ENCODE peak calls at places on chromosomes 7 and 10, in nine cellular contexts. One of them, this sample, is unnamed. For H3K4me1, the result is how much of the 10 kb centered on the place peaks cover.

GRCh38 chr10:113941140-113941539 is 86.7 kb downstream of the NHLRC2 start:
- DNase-seq in ovary: no peak
- DNase-seq in body of pancreas: no peak
- DNase-seq in thyroid gland: no peak
- DNase-seq in esophagus muscularis mucosa: peak
- DNase-seq in sigmoid colon: no peak
- DNase-seq in A549: no peak
- DNase-seq in IMR-90: no peak
- DNase-seq in adrenal gland: no peak
- DNase-seq in this sample: no peak

GRCh38 chr10:2150315-2150714 is 413.0 kb upstream of the ADARB2 start:
- DNase-seq in ovary: no peak
- DNase-seq in body of pancreas: no peak
- DNase-seq in thyroid gland: no peak
- DNase-seq in esophagus muscularis mucosa: no peak
- DNase-seq in sigmoid colon: no peak
- DNase-seq in A549: no peak
- DNase-seq in IMR-90: no peak
- DNase-seq in adrenal gland: no peak
- DNase-seq in this sample: no peak

GRCh38 chr10:14093735-14094484 is 236.8 kb downstream of the FRMD4A start:
- DNase-seq in ovary: no peak
- DNase-seq in body of pancreas: no peak
- DNase-seq in thyroid gland: no peak
- DNase-seq in esophagus muscularis mucosa: no peak
- DNase-seq in sigmoid colon: no peak
- DNase-seq in A549: peak
- DNase-seq in IMR-90: peak
- DNase-seq in adrenal gland: no peak
- DNase-seq in this sample: no peak

GRCh38 chr10:14560274-14560673 is 214.4 kb downstream of the FAM107B start:
- DNase-seq in ovary: no peak
- DNase-seq in body of pancreas: peak
- DNase-seq in thyroid gland: peak
- DNase-seq in esophagus muscularis mucosa: no peak
- DNase-seq in sigmoid colon: no peak
- DNase-seq in A549: peak
- DNase-seq in IMR-90: peak
- DNase-seq in adrenal gland: no peak
- DNase-seq in this sample: no peak

GRCh38 chr10:116679351-116679750 is 58.6 kb downstream of the PNLIPRP2 start:
- DNase-seq in ovary: no peak
- DNase-seq in body of pancreas: no peak
- DNase-seq in thyroid gland: no peak
- DNase-seq in esophagus muscularis mucosa: no peak
- DNase-seq in sigmoid colon: no peak
- DNase-seq in A549: no peak
- DNase-seq in IMR-90: no peak
- DNase-seq in adrenal gland: no peak
- DNase-seq in this sample: no peak

GRCh38 chr10:27256299-27256698 is 15.7 kb upstream of the ACBD5 start:
- DNase-seq in ovary: no peak
- DNase-seq in body of pancreas: no peak
- DNase-seq in thyroid gland: no peak
- DNase-seq in esophagus muscularis mucosa: no peak
- DNase-seq in sigmoid colon: no peak
- DNase-seq in A549: no peak
- DNase-seq in IMR-90: no peak
- DNase-seq in adrenal gland: no peak
- DNase-seq in this sample: no peak

GRCh38 chr10:84098667-84099066 is 40.6 kb upstream of the GHITM start:
- DNase-seq in ovary: no peak
- DNase-seq in body of pancreas: no peak
- DNase-seq in thyroid gland: no peak
- DNase-seq in esophagus muscularis mucosa: no peak
- DNase-seq in sigmoid colon: no peak
- DNase-seq in A549: no peak
- DNase-seq in IMR-90: no peak
- DNase-seq in adrenal gland: no peak
- DNase-seq in this sample: no peak

GRCh38 chr7:157397751-157398691 is 61.2 kb downstream of the DNAJB6 start:
- DNase-seq in ovary: peak
- DNase-seq in body of pancreas: peak
- DNase-seq in thyroid gland: peak
- DNase-seq in esophagus muscularis mucosa: no peak
- DNase-seq in sigmoid colon: peak
- DNase-seq in A549: peak
- DNase-seq in IMR-90: peak
- DNase-seq in adrenal gland: no peak
- DNase-seq in this sample: peak

GRCh38 chr7:92691578-92691977 is 101.4 kb upstream of the FAM133B start:
- DNase-seq in ovary: no peak
- DNase-seq in body of pancreas: peak
- DNase-seq in thyroid gland: no peak
- DNase-seq in esophagus muscularis mucosa: no peak
- DNase-seq in sigmoid colon: no peak
- DNase-seq in A549: peak
- DNase-seq in IMR-90: peak
- DNase-seq in adrenal gland: no peak
- DNase-seq in this sample: no peak

GRCh38 chr7:17070117-17070750 is 188.5 kb upstream of the AGR3 start:
- DNase-seq in ovary: no peak
- DNase-seq in body of pancreas: no peak
- DNase-seq in thyroid gland: no peak
- DNase-seq in esophagus muscularis mucosa: no peak
- DNase-seq in sigmoid colon: no peak
- DNase-seq in A549: no peak
- DNase-seq in IMR-90: no peak
- DNase-seq in adrenal gland: no peak
- DNase-seq in this sample: no peak

GRCh38 chr7:18974803-18975202 is 142.6 kb downstream of the TWIST1 start:
- DNase-seq in ovary: no peak
- DNase-seq in body of pancreas: no peak
- DNase-seq in thyroid gland: no peak
- DNase-seq in esophagus muscularis mucosa: no peak
- DNase-seq in sigmoid colon: no peak
- DNase-seq in A549: peak
- DNase-seq in IMR-90: peak
- DNase-seq in adrenal gland: no peak
- DNase-seq in this sample: no peak

GRCh38 chr10:132239126-132240031 is 52.6 kb downstream of the DPYSL4 start:
- DNase-seq in ovary: no peak
- DNase-seq in body of pancreas: peak
- DNase-seq in thyroid gland: no peak
- DNase-seq in esophagus muscularis mucosa: no peak
- DNase-seq in sigmoid colon: no peak
- DNase-seq in A549: no peak
- DNase-seq in IMR-90: peak
- DNase-seq in adrenal gland: no peak
- DNase-seq in this sample: peak

GRCh38 chr10:44312401-44312800 is 72.5 kb downstream of the CXCL12 start:
- DNase-seq in ovary: no peak
- DNase-seq in body of pancreas: no peak
- DNase-seq in thyroid gland: peak
- DNase-seq in esophagus muscularis mucosa: no peak
- DNase-seq in sigmoid colon: no peak
- DNase-seq in A549: no peak
- DNase-seq in IMR-90: no peak
- DNase-seq in adrenal gland: no peak
- DNase-seq in this sample: no peak

GRCh38 chr10:44313706-44314307 is 71.1 kb downstream of the CXCL12 start:
- DNase-seq in ovary: no peak
- DNase-seq in body of pancreas: no peak
- DNase-seq in thyroid gland: peak
- DNase-seq in esophagus muscularis mucosa: peak
- DNase-seq in sigmoid colon: no peak
- DNase-seq in A549: no peak
- DNase-seq in IMR-90: no peak
- DNase-seq in adrenal gland: no peak
- DNase-seq in this sample: no peak

GRCh38 chr10:44316922-44317215 is 68.0 kb downstream of the CXCL12 start:
- DNase-seq in ovary: no peak
- DNase-seq in body of pancreas: no peak
- DNase-seq in thyroid gland: no peak
- DNase-seq in esophagus muscularis mucosa: no peak
- DNase-seq in sigmoid colon: no peak
- DNase-seq in A549: no peak
- DNase-seq in IMR-90: no peak
- DNase-seq in adrenal gland: no peak
- DNase-seq in this sample: no peak

GRCh38 chr10:44316187-44316921 is 68.5 kb downstream of the CXCL12 start:
- DNase-seq in ovary: no peak
- DNase-seq in body of pancreas: peak
- DNase-seq in thyroid gland: no peak
- DNase-seq in esophagus muscularis mucosa: no peak
- DNase-seq in sigmoid colon: no peak
- DNase-seq in A549: peak
- DNase-seq in IMR-90: no peak
- DNase-seq in adrenal gland: no peak
- DNase-seq in this sample: no peak

GRCh38 chr10:44314802-44315460 is 70.0 kb downstream of the CXCL12 start:
- DNase-seq in ovary: no peak
- DNase-seq in body of pancreas: no peak
- DNase-seq in thyroid gland: no peak
- DNase-seq in esophagus muscularis mucosa: no peak
- DNase-seq in sigmoid colon: no peak
- DNase-seq in A549: no peak
- DNase-seq in IMR-90: no peak
- DNase-seq in adrenal gland: no peak
- DNase-seq in this sample: no peak
- H3K4me1 ChIP-seq in ovary: under half
- H3K4me1 ChIP-seq in body of pancreas: under half
- H3K4me1 ChIP-seq in thyroid gland: under half
- H3K4me1 ChIP-seq in esophagus muscularis mucosa: under half
- H3K4me1 ChIP-seq in sigmoid colon: under half
- H3K4me1 ChIP-seq in A549: under half
- H3K4me1 ChIP-seq in IMR-90: under half
- H3K4me1 ChIP-seq in adrenal gland: under half
- H3K4me1 ChIP-seq in this sample: under half

DNA sequence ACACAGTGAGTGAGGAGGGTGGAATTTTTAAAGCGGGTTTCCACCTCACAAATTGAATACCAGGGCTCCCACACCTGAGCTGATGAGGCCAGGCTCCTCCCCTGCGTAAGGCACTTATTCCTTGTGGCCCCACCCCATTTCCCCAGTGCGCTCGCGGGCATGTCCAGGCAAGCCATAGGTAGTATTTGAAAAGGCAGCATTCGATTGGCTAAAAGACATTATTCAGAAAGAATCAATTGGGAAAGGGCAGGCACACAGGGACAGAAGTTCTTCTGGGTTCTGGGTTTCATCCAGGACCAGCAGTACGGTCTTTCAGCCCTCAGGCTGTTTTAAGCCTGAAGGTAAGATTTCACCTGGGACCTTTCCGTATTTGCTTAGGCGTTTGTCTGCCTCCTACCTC is 222.3 kb downstream of the BBS9 start:
- DNase-seq in ovary: no peak
- DNase-seq in body of pancreas: no peak
- DNase-seq in thyroid gland: no peak
- DNase-seq in esophagus muscularis mucosa: no peak
- DNase-seq in sigmoid colon: no peak
- DNase-seq in A549: no peak
- DNase-seq in IMR-90: no peak
- DNase-seq in adrenal gland: no peak
- DNase-seq in this sample: no peak
- TF ChIP-seq POLR2A in ovary: no peak
- TF ChIP-seq POLR2A in body of pancreas: no peak
- TF ChIP-seq POLR2A in thyroid gland: no peak
- TF ChIP-seq POLR2A in esophagus muscularis mucosa: no peak
- TF ChIP-seq POLR2A in sigmoid colon: no peak
- TF ChIP-seq POLR2A in A549: no peak
- TF ChIP-seq POLR2A in IMR-90: no peak
- TF ChIP-seq POLR2A in adrenal gland: no peak
- TF ChIP-seq POLR2A in this sample: no peak

GRCh38 chr7:136479922-136480321 is 388.5 kb upstream of the CHRM2 start:
- DNase-seq in ovary: no peak
- DNase-seq in body of pancreas: no peak
- DNase-seq in thyroid gland: no peak
- DNase-seq in esophagus muscularis mucosa: no peak
- DNase-seq in sigmoid colon: no peak
- DNase-seq in A549: no peak
- DNase-seq in IMR-90: no peak
- DNase-seq in adrenal gland: no peak
- DNase-seq in this sample: no peak

DNA sequence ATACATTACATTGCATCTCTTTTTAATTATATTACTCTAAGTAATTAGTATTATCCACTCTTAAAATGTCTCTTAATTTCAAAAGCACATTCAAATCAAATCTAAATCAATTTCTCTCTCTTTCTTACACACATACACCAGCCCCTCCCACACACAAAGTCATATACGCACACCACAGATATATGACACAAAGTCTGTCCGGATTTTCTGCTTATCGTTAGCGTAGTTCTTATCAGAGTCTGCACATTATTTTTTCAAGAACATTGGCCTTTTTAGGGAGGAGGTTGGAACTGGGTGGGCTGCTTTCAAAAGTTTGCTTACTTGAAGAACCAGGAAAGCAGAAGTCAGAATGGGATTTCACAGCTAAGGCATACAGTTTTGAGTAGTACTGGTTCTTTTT is 387.6 kb upstream of the CHRM2 start:
- DNase-seq in ovary: no peak
- DNase-seq in body of pancreas: no peak
- DNase-seq in thyroid gland: no peak
- DNase-seq in esophagus muscularis mucosa: no peak
- DNase-seq in sigmoid colon: no peak
- DNase-seq in A549: no peak
- DNase-seq in IMR-90: no peak
- DNase-seq in adrenal gland: no peak
- DNase-seq in this sample: no peak
- H3K4me1 ChIP-seq in ovary: under half
- H3K4me1 ChIP-seq in body of pancreas: under half
- H3K4me1 ChIP-seq in thyroid gland: under half
- H3K4me1 ChIP-seq in esophagus muscularis mucosa: under half
- H3K4me1 ChIP-seq in sigmoid colon: under half
- H3K4me1 ChIP-seq in A549: under half
- H3K4me1 ChIP-seq in IMR-90: under half
- H3K4me1 ChIP-seq in adrenal gland: under half
- H3K4me1 ChIP-seq in this sample: under half

DNA sequence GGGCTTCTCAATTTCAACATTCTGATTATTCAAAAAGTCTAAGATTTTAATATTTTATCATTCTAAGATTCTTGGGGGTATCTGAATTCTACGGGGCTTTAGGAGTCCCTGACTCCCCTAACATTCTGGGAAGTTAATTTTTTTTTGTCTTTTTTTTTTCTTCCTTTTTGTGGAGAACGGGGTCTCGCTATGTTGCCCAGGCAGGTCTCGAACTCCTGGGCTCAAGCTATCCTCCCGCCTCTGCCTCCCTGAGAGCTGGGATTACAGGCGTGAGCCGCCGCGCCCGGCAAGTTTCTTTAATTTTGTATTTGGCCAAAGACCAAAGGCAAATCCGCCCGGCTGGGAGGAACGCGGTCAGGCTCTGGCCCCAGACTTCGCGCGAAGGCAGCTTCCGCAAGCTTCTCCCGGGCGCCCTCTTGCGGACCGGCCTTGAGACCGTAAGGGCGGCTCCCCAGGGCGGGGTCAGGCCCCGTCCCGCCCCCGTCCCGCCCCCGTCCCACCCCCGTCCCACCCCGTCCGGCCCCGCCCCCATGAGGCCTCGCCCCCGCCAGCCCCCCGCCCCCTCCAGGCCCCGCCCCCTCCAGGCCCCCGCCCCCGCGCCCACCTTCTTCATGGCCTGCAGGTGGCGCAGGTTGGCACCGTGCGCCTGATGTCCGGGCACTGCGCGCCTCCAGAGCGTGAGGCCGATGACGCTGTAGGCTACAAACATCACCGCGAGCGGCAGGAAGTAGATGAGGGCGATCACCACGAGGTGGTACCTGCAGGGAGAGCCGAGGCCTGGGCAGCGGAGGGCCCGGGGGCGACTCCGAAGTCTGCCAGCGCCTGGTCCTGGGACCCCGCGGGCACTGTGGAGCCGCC is 8.2 kb downstream of the TACR2 start:
- DNase-seq in ovary: peak
- DNase-seq in body of pancreas: peak
- DNase-seq in thyroid gland: peak
- DNase-seq in esophagus muscularis mucosa: peak
- DNase-seq in sigmoid colon: peak
- DNase-seq in A549: peak
- DNase-seq in IMR-90: peak
- DNase-seq in adrenal gland: peak
- DNase-seq in this sample: peak
- TF ChIP-seq POLR2A in ovary: no peak
- TF ChIP-seq POLR2A in body of pancreas: peak
- TF ChIP-seq POLR2A in thyroid gland: peak
- TF ChIP-seq POLR2A in esophagus muscularis mucosa: no peak
- TF ChIP-seq POLR2A in sigmoid colon: no peak
- TF ChIP-seq POLR2A in A549: peak
- TF ChIP-seq POLR2A in IMR-90: no peak
- TF ChIP-seq POLR2A in adrenal gland: peak
- TF ChIP-seq POLR2A in this sample: peak

This sample was measured in heart left ventricle.